ENCODE peak calls at places on chromosomes 12 and 14, in nine cellular contexts. F, C, Z, U, G, N, L, R and Y are unnamed samples.

GRCh38 chr12:14845350-14845750 is 2.0 kb upstream of the ART4 start:
- DNase-seq in F (peak), C (peak), Z (peak), U (peak), G (no peak), N (no peak), L (peak), R (peak), Y (peak)

GRCh38 chr12:71694099-71694820 is 8.4 kb downstream of the TMEM19 start:
- DNase-seq in F (no peak), C (no peak), Z (peak), U (no peak), G (no peak), N (no peak), L (peak), R (no peak), Y (no peak)

GRCh38 chr14:75491376-75491978 is 30.8 kb upstream of the BATF start:
- DNase-seq in F (no peak), C (no peak), Z (no peak), U (no peak), G (no peak), N (no peak), L (no peak), R (no peak), Y (no peak)

GRCh38 chr14:34113051-34113511 is 162.2 kb upstream of the EGLN3 start:
- DNase-seq in F (peak), C (no peak), Z (peak), U (no peak), G (no peak), N (no peak), L (no peak), R (no peak), Y (no peak)

GRCh38 chr14:81436296-81437138 is 36.4 kb upstream of the STON2 start:
- DNase-seq in F (peak), C (peak), Z (peak), U (peak), G (peak), N (peak), L (no peak), R (peak), Y (peak)

GRCh38 chr12:132925597-132926416 is 30.3 kb downstream of the ZNF605 start:
- DNase-seq in F (no peak), C (no peak), Z (no peak), U (no peak), G (no peak), N (no peak), L (no peak), R (no peak), Y (no peak)

GRCh38 chr14:36723551-36723950 is 61.9 kb downstream of the PAX9 start:
- DNase-seq in F (no peak), C (no peak), Z (no peak), U (no peak), G (no peak), N (no peak), L (no peak), R (no peak), Y (no peak)

GRCh38 chr12:124185970-124186686 is 108.8 kb upstream of the RFLNA start:
- DNase-seq in F (no peak), C (no peak), Z (no peak), U (no peak), G (no peak), N (no peak), L (no peak), R (no peak), Y (no peak)

GRCh38 chr14:63435838-63436237 is 107.3 kb downstream of the PPP2R5E start:
- DNase-seq in F (no peak), C (no peak), Z (no peak), U (no peak), G (no peak), N (peak), L (peak), R (no peak), Y (no peak)

GRCh38 chr12:67270622-67271021 is 1.5 kb downstream of the CAND1 start:
- DNase-seq in F (no peak), C (no peak), Z (no peak), U (no peak), G (no peak), N (no peak), L (no peak), R (no peak), Y (no peak)

GRCh38 chr14:32594766-32595165 is 265.7 kb downstream of the AKAP6 start:
- DNase-seq in F (no peak), C (no peak), Z (no peak), U (no peak), G (no peak), N (no peak), L (no peak), R (no peak), Y (no peak)

GRCh38 chr14:102377696-102378095 is 15.0 kb downstream of the TECPR2 start:
- DNase-seq in F (no peak), C (no peak), Z (no peak), U (no peak), G (no peak), N (no peak), L (no peak), R (no peak), Y (no peak)

GRCh38 chr12:42180990-42181611 is 36.4 kb upstream of the GXYLT1 start:
- DNase-seq in F (peak), C (no peak), Z (peak), U (no peak), G (no peak), N (no peak), L (no peak), R (no peak), Y (no peak)

GRCh38 chr12:55697686-55698085 is 10.0 kb downstream of the ITGA7 start:
- DNase-seq in F (no peak), C (no peak), Z (no peak), U (no peak), G (no peak), N (no peak), L (no peak), R (no peak), Y (no peak)

GRCh38 chr12:5745251-5745888 is 199.7 kb downstream of the ANO2 start:
- DNase-seq in F (peak), C (peak), Z (peak), U (peak), G (peak), N (peak), L (peak), R (peak), Y (peak)

GRCh38 chr12:54044425-54045093 is 9.1 kb upstream of the HOXC4 start:
- DNase-seq in F (no peak), C (no peak), Z (no peak), U (no peak), G (no peak), N (no peak), L (no peak), R (no peak), Y (no peak)

GRCh38 chr14:71328183-71328582 is 420.9 kb downstream of the PCNX1 start:
- DNase-seq in F (no peak), C (no peak), Z (no peak), U (no peak), G (no peak), N (no peak), L (peak), R (no peak), Y (no peak)

GRCh38 chr12:12883369-12884001 is 7.9 kb upstream of the GPRC5A start:
- DNase-seq in F (peak), C (no peak), Z (peak), U (no peak), G (no peak), N (no peak), L (no peak), R (no peak), Y (no peak)

GRCh38 chr12:101200824-101201223 is 9.2 kb downstream of the SLC5A8 start:
- DNase-seq in F (no peak), C (no peak), Z (no peak), U (no peak), G (no peak), N (no peak), L (no peak), R (no peak), Y (no peak)

GRCh38 chr12:122437656-122438121 is 15.2 kb upstream of the CLIP1 start:
- DNase-seq in F (peak), C (no peak), Z (peak), U (no peak), G (no peak), N (no peak), L (no peak), R (no peak), Y (no peak)

GRCh38 chr14:60331201-60332045 is 82.4 kb downstream of the PPM1A start:
- DNase-seq in F (peak), C (peak), Z (peak), U (peak), G (peak), N (peak), L (peak), R (peak), Y (peak)

GRCh38 chr12:100877776-100878175 is 83.2 kb downstream of the ANO4 start:
- DNase-seq in F (peak), C (peak), Z (no peak), U (no peak), G (no peak), N (no peak), L (no peak), R (no peak), Y (no peak)

GRCh38 chr12:108806350-108806749 is 51.0 kb downstream of the SSH1 start:
- DNase-seq in F (no peak), C (no peak), Z (no peak), U (no peak), G (peak), N (no peak), L (no peak), R (no peak), Y (no peak)

GRCh38 chr12:108198043-108198442 is 69.0 kb downstream of the WSCD2 start:
- DNase-seq in F (no peak), C (no peak), Z (no peak), U (no peak), G (no peak), N (no peak), L (no peak), R (no peak), Y (no peak)

GRCh38 chr12:19223018-19223417 is 93.5 kb downstream of the PLEKHA5 start:
- DNase-seq in F (peak), C (no peak), Z (peak), U (no peak), G (no peak), N (no peak), L (peak), R (no peak), Y (no peak)